ENCODE peak calls at places on chromosome 13, in six cellular contexts. D is fibroblast of mammary gland, L is bronchial epithelial cell, E is fibroblast of pulmonary artery, P is dorsolateral prefrontal cortex, U is colonic mucosa. M is an unnamed sample.
A peak's percentile ranks its signal among the peaks of the same experiment; 100 is the strongest.

GRCh38 chr13:110680852-110681251 is 25.1 kb downstream of the CARS2 start:
- DNase-seq in D (peak; percentile 29), L (no peak), E (peak; percentile 28), P (no peak), U (no peak), M (peak; percentile 25)

GRCh38 chr13:27425918-27426630 is 1.7 kb downstream of the GTF3A start:
- DNase-seq in D (peak; percentile 86), L (peak; percentile 90), E (peak; percentile 77), P (peak; percentile 52), U (peak; percentile 90), M (peak; percentile 89)

GRCh38 chr13:60303166-60303565 is 93.9 kb upstream of the TDRD3 start:
- DNase-seq in D (no peak), L (no peak), E (no peak), P (no peak), U (no peak), M (no peak)

GRCh38 chr13:25732146-25732865 is 319.5 kb downstream of the SHISA2 start:
- DNase-seq in D (peak; percentile 14), L (peak; percentile 32), E (peak; percentile 15), P (no peak), U (no peak), M (no peak)

GRCh38 chr13:106484084-106484754 is 51.2 kb downstream of the EFNB2 start:
- DNase-seq in D (peak; percentile 29), L (no peak), E (no peak), P (no peak), U (no peak), M (no peak)

GRCh38 chr13:33931397-33931987 is 113.5 kb downstream of the RFC3 start:
- DNase-seq in D (peak; percentile 57), L (peak; percentile 45), E (peak; percentile 77), P (peak; percentile 23), U (no peak), M (peak; percentile 61)

GRCh38 chr13:99442273-99442895 is 58.9 kb upstream of the TM9SF2 start:
- DNase-seq in D (peak; percentile 56), L (peak; percentile 43), E (peak; percentile 67), P (peak; percentile 51), U (peak; percentile 57), M (peak; percentile 62)

GRCh38 chr13:28794370-28794769 is 25.8 kb upstream of the MTUS2 start:
- DNase-seq in D (no peak), L (no peak), E (no peak), P (no peak), U (no peak), M (peak; percentile 12)

GRCh38 chr13:33721719-33722118 is 96.2 kb upstream of the RFC3 start:
- DNase-seq in D (peak; percentile 62), L (peak; percentile 74), E (peak; percentile 64), P (no peak), U (no peak), M (peak; percentile 73)

GRCh38 chr13:45367358-45367757 is 26.4 kb upstream of the TPT1 start:
- DNase-seq in D (peak; percentile 94), L (peak; percentile 99), E (peak; percentile 79), P (peak; percentile 23), U (peak; percentile 82), M (peak; percentile 65)

GRCh38 chr13:40026741-40027140 is 371.3 kb downstream of the COG6 start:
- DNase-seq in D (no peak), L (no peak), E (no peak), P (no peak), U (no peak), M (no peak)

GRCh38 chr13:91647361-91647970 is 249.0 kb downstream of the GPC5 start:
- DNase-seq in D (no peak), L (no peak), E (peak; percentile 7), P (no peak), U (peak; percentile 18), M (no peak)

GRCh38 chr13:40408602-40409001 is 257.8 kb downstream of the FOXO1 start:
- DNase-seq in D (peak; percentile 42), L (peak; percentile 51), E (peak; percentile 23), P (no peak), U (no peak), M (peak; percentile 84)

GRCh38 chr13:71316964-71317363 is 550.0 kb downstream of the DACH1 start:
- DNase-seq in D (no peak), L (no peak), E (no peak), P (no peak), U (no peak), M (no peak)

GRCh38 chr13:32938907-32939306 is 77.3 kb upstream of the KL start:
- DNase-seq in D (peak; percentile 86), L (peak; percentile 61), E (peak; percentile 45), P (no peak), U (no peak), M (peak; percentile 46)

GRCh38 chr13:98393873-98394272 is 183.0 kb downstream of the STK24 start:
- DNase-seq in D (no peak), L (no peak), E (no peak), P (peak; percentile 19), U (no peak), M (no peak)

GRCh38 chr13:99043700-99044300 is 65.9 kb upstream of the DOCK9 start:
- DNase-seq in D (no peak), L (no peak), E (no peak), P (no peak), U (no peak), M (no peak)

GRCh38 chr13:107459430-107459829 is 755.9 kb downstream of the LIG4 start:
- DNase-seq in D (no peak), L (no peak), E (peak; percentile 76), P (no peak), U (no peak), M (peak; percentile 82)

GRCh38 chr13:97298816-97299215 is 76.7 kb downstream of the MBNL2 start:
- DNase-seq in D (peak; percentile 35), L (no peak), E (no peak), P (no peak), U (no peak), M (no peak)

GRCh38 chr13:104473936-104474335 is 1407.7 kb upstream of the SLC10A2 start:
- DNase-seq in D (no peak), L (no peak), E (no peak), P (no peak), U (no peak), M (no peak)

GRCh38 chr13:106155411-106155810 is 380.1 kb downstream of the EFNB2 start:
- DNase-seq in D (peak; percentile 84), L (peak; percentile 94), E (no peak), P (no peak), U (no peak), M (no peak)

GRCh38 chr13:102236830-102237621 is 164.8 kb downstream of the FGF14 start:
- DNase-seq in D (no peak), L (no peak), E (no peak), P (no peak), U (no peak), M (no peak)

GRCh38 chr13:109355875-109356428 is 430.4 kb downstream of the IRS2 start:
- DNase-seq in D (no peak), L (no peak), E (no peak), P (no peak), U (no peak), M (no peak)

GRCh38 chr13:70849267-70849666 is 741.0 kb upstream of the KLHL1 start:
- DNase-seq in D (no peak), L (no peak), E (no peak), P (no peak), U (no peak), M (no peak)

GRCh38 chr13:109160887-109161669 is 531.7 kb downstream of the MYO16 start:
- DNase-seq in D (no peak), L (peak; percentile 84), E (no peak), P (peak; percentile 39), U (no peak), M (no peak)

GRCh38 chr13:44989941-44990340 is 603 bp downstream of the GPALPP1 start:
- DNase-seq in D (no peak), L (peak; percentile 2), E (no peak), P (no peak), U (no peak), M (peak; percentile 8)

GRCh38 chr13:24282256-24282655 is 27.1 kb upstream of the C1QTNF9 start:
- DNase-seq in D (no peak), L (no peak), E (no peak), P (no peak), U (no peak), M (no peak)

GRCh38 chr13:26508885-26509284 is 48.6 kb upstream of the WASF3 start:
- DNase-seq in D (peak; percentile 97), L (peak; percentile 91), E (peak; percentile 93), P (no peak), U (peak; percentile 41), M (peak; percentile 85)

GRCh38 chr13:49516467-49516866 is 20.7 kb downstream of the PHF11 start:
- DNase-seq in D (no peak), L (no peak), E (no peak), P (no peak), U (no peak), M (no peak)

GRCh38 chr13:49512578-49512977 is 16.8 kb downstream of the PHF11 start:
- DNase-seq in D (no peak), L (no peak), E (no peak), P (no peak), U (no peak), M (no peak)

GRCh38 chr13:49521216-49521615 is 25.5 kb downstream of the PHF11 start:
- DNase-seq in D (no peak), L (no peak), E (no peak), P (no peak), U (no peak), M (no peak)

GRCh38 chr13:49517461-49517860 is 21.7 kb downstream of the PHF11 start:
- DNase-seq in D (peak; percentile 34), L (no peak), E (no peak), P (peak; percentile 30), U (no peak), M (peak; percentile 46)
- TF ChIP-seq CTCF in D (peak; percentile 35), L (no peak), E (peak; percentile 35), P (peak; percentile 56), U (no peak), M (peak; percentile 68)

DNA sequence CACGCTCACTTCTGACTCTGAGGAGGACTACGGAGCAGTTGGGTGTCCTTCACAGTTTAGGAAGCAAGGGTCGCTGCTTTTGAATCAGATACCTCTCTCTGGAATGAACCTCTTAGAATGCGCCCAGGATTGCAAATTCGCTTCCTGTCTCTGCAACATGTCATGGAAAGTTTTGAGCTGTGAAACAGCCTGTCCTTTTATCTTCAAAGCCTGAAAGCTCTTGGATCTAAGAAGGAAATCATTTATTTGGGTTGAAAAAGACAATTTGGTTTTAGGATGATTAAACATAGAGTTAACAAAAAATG is 134.1 kb downstream of the KATNAL1 start:
- DNase-seq in D (no peak), L (no peak), E (peak; percentile 32), P (no peak), U (no peak), M (peak; percentile 68)
- H3K4me3 ChIP-seq in D (no peak overlapping the region), L (no peak overlapping the region), E (no peak overlapping the region), P (no peak overlapping the region), U (no peak overlapping the region), M (peak overlapping the region; percentile 14)

DNA sequence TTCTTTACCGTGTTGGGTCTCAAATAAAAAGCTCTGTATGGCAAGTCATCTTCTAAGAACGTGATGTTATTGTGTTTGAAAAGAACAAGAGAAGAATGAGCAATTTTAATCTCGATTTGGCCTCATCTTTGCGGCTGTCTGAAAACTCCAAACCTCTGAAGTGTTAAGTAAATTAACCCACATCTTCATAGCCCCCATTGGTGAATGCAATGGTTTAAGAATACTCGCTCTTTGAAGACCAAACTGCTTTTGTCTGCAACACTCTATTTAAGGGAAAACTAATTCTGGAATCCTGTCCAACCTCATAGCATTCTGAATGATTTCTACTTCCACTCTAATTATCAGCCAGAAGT is 56.9 kb upstream of the SCEL start:
- DNase-seq in D (no peak), L (no peak), E (no peak), P (no peak), U (no peak), M (no peak)
- TF ChIP-seq CTCF in D (no peak), L (no peak), E (no peak), P (no peak), U (no peak), M (no peak)

GRCh38 chr13:23161176-23161825 is 19.5 kb upstream of the SGCG start:
- DNase-seq in D (no peak), L (no peak), E (no peak), P (no peak), U (no peak), M (no peak)
- H3K4me3 ChIP-seq in D (no peak overlapping the region), L (no peak overlapping the region), E (no peak overlapping the region), P (no peak overlapping the region), U (no peak overlapping the region), M (no peak overlapping the region)